ENCODE peak calls at places on chromosomes 4 and X, in eight cellular contexts. C is ovary, H is brain microvascular endothelial cell, X is IMR-90, U is fibroblast of lung, P is stomach, K is lower leg skin, E is fibroblast of the aortic adventitia. V is an unnamed sample.
A peak's percentile ranks its signal among the peaks of the same experiment; 100 is the strongest.

GRCh38 chrX:107673933-107674479 is 45.7 kb downstream of the PRPS1 start:
- DNase-seq in H (peak; percentile 93), X (no peak), C (peak; percentile 54), K (peak; percentile 97), U (no peak), E (no peak), P (peak; percentile 87), V (peak; percentile 95)

GRCh38 chrX:77085372-77085771 is 361.8 kb upstream of the FGF16 start:
- DNase-seq in H (no peak), E (no peak), K (no peak), C (no peak), P (no peak), U (no peak), X (no peak), V (no peak)

GRCh38 chrX:115679460-115679859 is 118.5 kb downstream of the PLS3 start:
- DNase-seq in H (peak; percentile 6), P (no peak), C (no peak), E (peak; percentile 58), U (peak; percentile 28), X (peak; percentile 39), K (no peak), V (peak; percentile 34)

GRCh38 chr4:183098080-183098722 is 856 bp upstream of the WWC2 start:
- DNase-seq in K (peak; percentile 93), U (peak; percentile 69), P (peak; percentile 56), C (peak; percentile 75), E (peak; percentile 40), X (peak; percentile 50), H (peak; percentile 29), V (peak; percentile 51)

GRCh38 chr4:69070590-69070989 is 25.7 kb upstream of the UGT2B7 start:
- DNase-seq in U (no peak), X (no peak), H (no peak), C (no peak), K (no peak), E (no peak), P (no peak), V (no peak)

GRCh38 chrX:152823657-152824056 is 6.9 kb downstream of the CETN2 start:
- DNase-seq in P (no peak), E (no peak), K (no peak), X (no peak), C (no peak), U (no peak), H (no peak), V (no peak)

GRCh38 chrX:86016189-86016588 is 31.2 kb downstream of the CHM start:
- DNase-seq in U (no peak), E (no peak), K (no peak), C (no peak), X (no peak), H (no peak), P (no peak), V (no peak)

GRCh38 chr4:101035522-101035921 is 311.8 kb downstream of the PPP3CA start:
- DNase-seq in H (no peak), C (no peak), U (no peak), P (no peak), E (no peak), X (no peak), K (no peak), V (no peak)

GRCh38 chrX:16278927-16279326 is 111.6 kb downstream of the MAGEB17 start:
- DNase-seq in H (no peak), K (no peak), X (no peak), P (peak; percentile 26), E (no peak), C (no peak), U (no peak), V (no peak)

GRCh38 chr4:113467581-113467980 is 294.0 kb downstream of the CAMK2D start:
- DNase-seq in E (peak; percentile 79), X (peak; percentile 68), H (peak; percentile 53), U (peak; percentile 75), C (no peak), K (no peak), P (no peak), V (peak; percentile 78)

GRCh38 chr4:73451404-73451803 is 15.4 kb downstream of the AFP start:
- DNase-seq in E (peak; percentile 71), X (peak; percentile 56), H (peak; percentile 85), C (no peak), U (peak; percentile 84), K (no peak), P (no peak), V (peak; percentile 9)

GRCh38 chrX:327660-328126 is 9.1 kb upstream of the GTPBP6 start:
- DNase-seq in E (no peak), K (no peak), C (no peak), H (no peak), P (no peak), X (no peak), U (no peak), V (no peak)

GRCh38 chrX:9134341-9134740 is 100.4 kb upstream of the FAM9B start:
- DNase-seq in C (no peak), P (no peak), H (no peak), U (no peak), X (no peak), K (no peak), E (peak; percentile 40), V (no peak)

GRCh38 chrX:122868626-122869025 is 315.5 kb upstream of the GRIA3 start:
- DNase-seq in X (no peak), P (no peak), K (no peak), U (peak; percentile 43), E (peak; percentile 27), H (no peak), C (no peak), V (no peak)

GRCh38 chrX:12026481-12026880 is 111.8 kb upstream of the FRMPD4 start:
- DNase-seq in U (peak; percentile 21), X (no peak), E (no peak), P (no peak), H (no peak), K (no peak), C (no peak), V (no peak)

GRCh38 chr4:81195475-81195874 is 19.5 kb downstream of the PRKG2 start:
- DNase-seq in E (no peak), X (peak; percentile 38), C (no peak), K (no peak), H (no peak), U (no peak), P (no peak), V (no peak)

GRCh38 chr4:139223682-139224317 is 46.8 kb upstream of the ELF2 start:
- DNase-seq in C (no peak), K (no peak), U (peak; percentile 80), E (peak; percentile 92), H (peak; percentile 59), X (peak; percentile 76), P (no peak), V (peak; percentile 25)

GRCh38 chr4:139229534-139230039 is 50.4 kb downstream of the MGARP start:
- DNase-seq in E (peak; percentile 84), U (peak; percentile 43), P (no peak), C (no peak), H (peak; percentile 43), X (peak; percentile 68), K (no peak), V (peak; percentile 73)

GRCh38 chr4:139222215-139222614 is 45.2 kb upstream of the ELF2 start:
- DNase-seq in H (no peak), E (no peak), U (no peak), X (no peak), K (no peak), C (no peak), P (no peak), V (no peak)

GRCh38 chr4:139232751-139233150 is 47.3 kb downstream of the MGARP start:
- DNase-seq in E (no peak), H (no peak), X (no peak), U (no peak), C (no peak), P (no peak), K (no peak), V (no peak)

GRCh38 chr4:139227729-139228404 is 50.8 kb upstream of the ELF2 start:
- DNase-seq in K (no peak), E (no peak), X (no peak), C (no peak), P (no peak), U (no peak), H (no peak), V (no peak)
- TF ChIP-seq CTCF in K (no peak), E (no peak), X (peak; percentile 6), C (no peak), P (no peak), U (no peak), H (peak; percentile 36), V (peak; percentile 35)

DNA sequence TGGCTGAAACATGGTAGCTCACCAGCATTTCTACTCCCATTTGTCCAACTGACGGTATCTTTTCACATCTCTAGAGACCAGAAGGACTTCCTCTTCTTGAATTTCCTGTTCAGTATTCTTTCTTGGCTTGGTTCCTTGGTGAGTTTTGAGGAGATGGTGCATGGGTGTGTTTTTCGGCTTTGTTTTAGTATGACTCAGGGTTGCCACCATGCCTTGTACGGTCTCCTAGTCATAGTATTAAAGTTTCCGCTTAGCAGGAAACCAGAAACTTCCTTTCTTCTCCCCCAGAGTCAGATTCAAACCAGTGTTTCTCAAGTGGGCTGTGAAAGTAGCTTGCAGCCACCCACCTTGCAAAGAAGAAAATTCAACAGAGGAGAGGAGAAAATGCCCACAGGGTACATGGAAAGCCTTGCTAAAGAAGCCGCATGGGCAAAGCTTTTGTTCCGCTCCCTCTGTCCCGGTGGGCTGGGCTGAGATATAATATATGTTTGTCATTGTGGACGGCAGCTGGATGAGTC is 5.7 kb downstream of the CD99 start:
- DNase-seq in X (peak; percentile 90), C (no peak), E (peak; percentile 86), U (peak; percentile 91), K (peak; percentile 68), P (no peak), H (peak; percentile 84), V (peak; percentile 73)
- H3K4me3 ChIP-seq in X (no peak overlapping the region), C (no peak overlapping the region), E (no peak overlapping the region), U (no peak overlapping the region), K (no peak overlapping the region), P (no peak overlapping the region), H (no peak overlapping the region), V (no peak overlapping the region)

DNA sequence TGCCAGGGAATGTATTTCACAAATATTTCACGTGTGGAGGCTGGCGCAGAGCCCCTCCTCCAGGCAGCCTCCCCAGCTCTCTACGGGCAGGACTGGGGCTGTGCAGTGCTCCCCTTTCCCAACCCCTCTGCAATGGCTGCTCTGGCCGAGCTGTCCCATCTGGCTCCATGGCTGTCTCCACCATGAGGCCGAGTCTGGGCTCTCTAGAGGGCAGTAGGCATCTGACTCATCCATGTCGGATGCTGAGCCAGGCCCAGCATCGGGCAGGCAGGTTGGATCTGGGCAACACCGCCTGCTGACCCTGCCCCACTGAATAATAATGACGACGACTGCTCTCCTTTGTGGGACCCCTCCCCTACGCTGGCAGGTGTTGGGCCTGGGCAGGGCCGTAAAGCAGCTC is 11.0 kb upstream of the SH3TC1 start:
- DNase-seq in H (no peak), C (no peak), E (no peak), U (no peak), K (no peak), X (no peak), P (no peak), V (no peak)
- TF ChIP-seq CTCF in H (no peak), C (no peak), E (no peak), U (no peak), K (no peak), X (no peak), P (no peak), V (no peak)

GRCh38 chrX:47618923-47619485 is 653 bp downstream of the SYN1 start:
- DNase-seq in H (no peak), C (no peak), P (no peak), K (peak; percentile 26), U (no peak), X (no peak), E (no peak), V (no peak)
- H3K4me3 ChIP-seq in H (no peak overlapping the region), C (no peak overlapping the region), P (no peak overlapping the region), K (no peak overlapping the region), U (peak overlapping the region; percentile 48), X (no peak overlapping the region), E (no peak overlapping the region), V (no peak overlapping the region)

V was measured in fibroblast of villous mesenchyme.